ENCODE peak calls at places on chromosomes 12 and 14, in six cellular contexts. B, U, K, P, X and C are unnamed samples.

GRCh38 chr12:6383572-6384498 is at the start of gene LTBR:
- DNase-seq in B (no peak), U (peak; percentile 96), K (peak; percentile 80), P (peak; percentile 98), X (peak; percentile 96), C (no peak)

GRCh38 chr12:52892193-52892852 is 12.6 kb downstream of the KRT8 start:
- DNase-seq in U (no peak), P (no peak), B (no peak), K (no peak), X (no peak), C (no peak)

GRCh38 chr12:110314308-110314707 is 33.3 kb downstream of the ATP2A2 start:
- DNase-seq in P (no peak), X (peak; percentile 92), B (no peak), K (no peak), U (no peak), C (no peak)

GRCh38 chr14:24915403-24915921 is 134.5 kb downstream of the STXBP6 start:
- DNase-seq in P (no peak), K (no peak), B (no peak), U (no peak), X (no peak), C (no peak)

GRCh38 chr12:54853933-54854538 is at the start of gene MUCL1:
- DNase-seq in K (no peak), X (peak; percentile 77), U (peak; percentile 68), P (no peak), B (peak; percentile 79), C (peak; percentile 29)

GRCh38 chr12:8556748-8557147 is 16.0 kb upstream of the CLEC4E start:
- DNase-seq in X (no peak), P (no peak), B (no peak), K (no peak), U (no peak), C (no peak)

GRCh38 chr12:74722709-74723108 is 185.1 kb downstream of the ATXN7L3B start:
- DNase-seq in X (peak; percentile 1), B (no peak), K (no peak), U (no peak), P (no peak), C (peak; percentile 78)

GRCh38 chr12:121858662-121859572 is at the start of gene HPD:
- DNase-seq in X (peak; percentile 88), P (peak; percentile 66), K (peak; percentile 57), U (peak; percentile 46), B (no peak), C (no peak)

GRCh38 chr12:79997115-79997805 is 62.4 kb upstream of the PPP1R12A start:
- DNase-seq in K (no peak), B (no peak), X (peak; percentile 7), P (no peak), U (no peak), C (no peak)

GRCh38 chr12:95984685-95985084 is 11.5 kb downstream of the HAL start:
- DNase-seq in B (no peak), U (no peak), X (no peak), P (no peak), K (no peak), C (no peak)

GRCh38 chr12:95978774-95979173 is 17.4 kb downstream of the HAL start:
- DNase-seq in U (no peak), P (no peak), K (no peak), X (no peak), B (no peak), C (no peak)

GRCh38 chr12:95980437-95980836 is 15.7 kb downstream of the HAL start:
- DNase-seq in B (no peak), X (no peak), U (no peak), P (no peak), K (no peak), C (no peak)

GRCh38 chr12:95978351-95978750 is 17.8 kb downstream of the HAL start:
- DNase-seq in P (no peak), K (no peak), B (no peak), U (no peak), X (no peak), C (no peak)

DNA sequence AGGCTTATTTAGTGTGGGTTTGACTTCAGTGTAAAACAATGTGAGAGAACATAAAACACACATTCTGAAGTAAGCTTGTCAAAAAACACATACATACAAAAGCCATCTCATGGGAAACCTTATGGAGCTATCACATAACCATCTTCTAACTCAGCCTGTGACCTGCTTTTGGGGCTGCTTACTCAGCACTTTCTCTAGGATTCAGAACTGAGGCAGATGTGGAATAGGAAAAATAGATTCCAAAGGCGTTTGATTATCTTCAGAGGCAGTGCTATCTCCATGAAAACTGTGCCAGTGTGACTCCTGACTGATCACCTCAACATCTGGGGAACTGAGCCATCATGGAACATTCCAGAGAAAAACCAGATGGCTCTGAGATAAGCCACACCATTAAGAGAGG is 13.5 kb downstream of the HAL start:
- DNase-seq in P (no peak), U (no peak), B (no peak), X (no peak), K (no peak), C (no peak)
- H3K4me3 ChIP-seq in P (no peak overlapping the region), U (no peak overlapping the region), B (no peak overlapping the region), X (no peak overlapping the region), K (no peak overlapping the region), C (no peak overlapping the region)

DNA sequence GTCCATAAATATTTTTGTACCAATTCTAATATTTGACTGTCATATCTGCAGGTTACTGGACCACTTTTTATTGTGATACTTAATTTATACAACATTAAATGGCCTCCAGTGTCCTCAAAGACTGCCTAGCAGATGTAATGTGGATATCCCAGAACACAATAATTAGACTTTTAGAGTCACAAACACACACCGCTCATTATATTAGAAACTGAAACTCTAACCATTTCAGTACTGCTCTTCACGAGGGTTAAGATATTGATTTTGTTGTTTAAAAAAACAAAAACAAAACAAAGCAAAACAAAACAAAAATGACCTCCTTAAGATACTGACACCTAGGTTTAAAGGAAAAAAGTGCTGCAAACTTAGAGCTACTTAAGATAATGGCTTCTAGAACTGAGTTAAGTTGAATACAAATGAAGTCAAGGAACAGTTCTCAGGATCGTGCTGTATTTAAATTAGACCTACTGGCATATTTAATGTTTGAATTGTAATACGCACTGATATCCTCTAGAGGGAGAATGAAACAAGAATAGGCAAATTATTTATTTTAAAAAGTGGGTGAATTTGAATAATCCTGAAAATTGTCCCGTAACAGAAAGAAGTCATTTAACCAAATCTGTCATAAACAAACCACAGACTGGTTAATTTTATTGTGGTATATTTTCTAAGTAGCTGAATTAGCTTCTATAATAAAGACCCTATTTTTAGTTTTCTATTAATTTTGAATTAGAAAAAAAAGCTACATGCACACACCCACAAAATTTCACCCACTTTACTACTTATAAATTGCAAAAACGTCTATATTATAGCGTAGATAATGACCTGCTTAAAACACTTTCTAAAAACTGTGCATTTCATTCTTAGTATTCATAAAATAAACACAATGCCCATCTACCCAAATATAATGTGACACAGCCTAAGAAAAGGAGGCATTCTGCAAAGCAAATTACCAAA is 395.2 kb upstream of the DCN start:
- DNase-seq in B (no peak), P (no peak), U (no peak), X (peak; percentile 51), K (no peak), C (no peak)
- TF ChIP-seq CTCF in B (no peak), P (peak; percentile 80), U (peak; percentile 46), X (peak; percentile 53), K (peak; percentile 62), C (peak; percentile 35)

GRCh38 chr12:89882757-89883156 is 174.1 kb upstream of the ATP2B1 start:
- DNase-seq in U (no peak), P (no peak), K (no peak), X (no peak), B (no peak), C (no peak)

GRCh38 chr12:89883630-89884364 is 175.2 kb upstream of the ATP2B1 start:
- DNase-seq in K (no peak), P (no peak), B (peak; percentile 30), U (no peak), X (peak; percentile 70), C (no peak)

GRCh38 chr12:89882051-89882450 is 173.4 kb upstream of the ATP2B1 start:
- DNase-seq in X (peak; percentile 44), B (no peak), P (no peak), K (no peak), U (no peak), C (no peak)

GRCh38 chr12:89884917-89885316 is 176.3 kb upstream of the ATP2B1 start:
- DNase-seq in X (no peak), K (no peak), P (no peak), U (no peak), B (no peak), C (no peak)

GRCh38 chr12:89884365-89884915 is 175.8 kb upstream of the ATP2B1 start:
- DNase-seq in K (no peak), B (no peak), X (no peak), U (no peak), P (no peak), C (no peak)
- H3K4me3 ChIP-seq in K (no peak overlapping the region), B (no peak overlapping the region), X (no peak overlapping the region), U (no peak overlapping the region), P (no peak overlapping the region), C (no peak overlapping the region)

GRCh38 chr14:74577948-74578275 is 34.1 kb downstream of the LTBP2 start:
- DNase-seq in K (no peak), B (no peak), P (no peak), X (no peak), U (no peak), C (no peak)
- TF ChIP-seq CTCF in K (no peak), B (no peak), P (no peak), X (no peak), U (no peak), C (no peak)

GRCh38 chr12:120835657-120836056 is 68.5 kb downstream of the SPPL3 start:
- DNase-seq in X (no peak), P (no peak), K (no peak), B (no peak), U (no peak), C (no peak)
- H3K4me3 ChIP-seq in X (no peak overlapping the region), P (no peak overlapping the region), K (peak overlapping the region; percentile 16), B (no peak overlapping the region), U (no peak overlapping the region), C (no peak overlapping the region)

GRCh38 chr14:56482306-56482705 is 97.3 kb upstream of the TMEM260 start:
- DNase-seq in B (peak; percentile 61), K (no peak), X (peak; percentile 57), U (no peak), P (no peak), C (no peak)
- TF ChIP-seq CTCF in B (peak; percentile 66), K (no peak), X (peak; percentile 37), U (no peak), P (no peak), C (peak; percentile 43)

GRCh38 chr12:56684745-56685369 is 3.2 kb downstream of the PTGES3 start:
- DNase-seq in K (no peak), B (no peak), U (no peak), P (no peak), X (no peak), C (no peak)
- H3K4me3 ChIP-seq in K (peak overlapping the region; percentile 92), B (no peak overlapping the region), U (peak overlapping the region; percentile 87), P (peak overlapping the region; percentile 95), X (peak overlapping the region; percentile 27), C (peak overlapping the region; percentile 100)

DNA sequence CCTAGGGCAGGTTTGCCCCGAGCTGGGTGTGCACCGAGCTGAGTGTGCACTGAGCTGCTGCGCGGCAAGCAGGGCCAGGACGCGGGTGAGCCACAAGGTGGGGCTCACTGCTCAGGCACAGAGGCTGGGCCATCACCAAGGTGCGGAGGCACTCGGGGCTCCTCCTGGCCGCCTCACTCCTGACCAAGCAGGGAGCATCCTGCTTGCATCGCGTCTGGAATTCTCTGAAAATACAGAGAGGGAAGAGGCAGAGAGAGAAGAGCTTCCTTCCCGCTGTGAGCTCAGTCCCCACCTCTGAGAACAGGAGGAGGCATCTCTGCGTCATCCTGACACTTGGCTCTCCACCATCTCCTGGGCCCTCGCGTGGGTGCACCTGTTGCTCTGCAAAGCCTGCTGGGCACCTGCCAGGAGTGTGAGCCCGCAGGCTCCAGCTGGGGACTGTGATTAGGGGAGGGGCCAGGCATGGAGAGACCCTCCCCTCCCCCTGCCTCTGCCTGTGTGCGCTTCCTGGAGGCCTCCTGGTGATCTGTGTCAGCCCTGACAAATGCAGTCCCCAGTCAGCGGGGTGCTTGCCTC is 116.3 kb downstream of the GLT1D1 start:
- DNase-seq in B (peak; percentile 73), K (no peak), U (no peak), X (no peak), P (no peak), C (no peak)
- TF ChIP-seq CTCF in B (peak; percentile 95), K (no peak), U (peak; percentile 31), X (no peak), P (peak; percentile 49), C (peak; percentile 51)